ENCODE peak calls at places on chromosomes 6 and 20, in four cellular contexts. N is HepG2, R is HCT116, K is GM12878. X is an unnamed sample.

GRCh38 chr6:123662757-123663156 is 26.0 kb upstream of the TRDN start:
- DNase-seq in K (no peak), N (no peak), R (no peak), X (no peak)

GRCh38 chr6:48069280-48069679 is 41.7 kb downstream of the PTCHD4 start:
- DNase-seq in K (no peak), N (no peak), R (no peak), X (no peak)

GRCh38 chr6:100050550-100050949 is 56.5 kb upstream of the MCHR2 start:
- DNase-seq in N (no peak), R (no peak), K (no peak), X (no peak)

GRCh38 chr20:33370296-33370695 is 31.0 kb downstream of the CDK5RAP1 start:
- DNase-seq in N (no peak), R (no peak), K (no peak), X (no peak)

GRCh38 chr6:20811112-20811746 is 277.0 kb downstream of the CDKAL1 start:
- DNase-seq in K (no peak), R (peak; percentile 85), N (no peak), X (peak; percentile 87)

GRCh38 chr6:137216106-137216505 is 3.1 kb downstream of the IFNGR1 start:
- DNase-seq in R (no peak), K (no peak), N (no peak), X (no peak)

GRCh38 chr6:139888691-139889122 is 514.3 kb upstream of the CITED2 start:
- DNase-seq in K (no peak), R (no peak), N (no peak), X (peak; percentile 77)

GRCh38 chr20:1345030-1345755 is 16.3 kb upstream of the SDCBP2 start:
- DNase-seq in K (no peak), N (no peak), R (no peak), X (no peak)

GRCh38 chr6:128131566-128131965 is 230.7 kb upstream of the THEMIS start:
- DNase-seq in R (no peak), K (no peak), N (no peak), X (no peak)

GRCh38 chr6:71965404-71965803 is 79.1 kb downstream of the RIMS1 start:
- DNase-seq in R (no peak), N (no peak), K (no peak), X (no peak)

GRCh38 chr6:1817033-1817761 is 207.5 kb downstream of the FOXC1 start:
- DNase-seq in R (no peak), N (no peak), K (no peak), X (no peak)

GRCh38 chr6:170438402-170438753 is 114.7 kb downstream of the PSMB1 start:
- DNase-seq in K (no peak), R (peak; percentile 12), N (peak; percentile 91), X (peak; percentile 63)

GRCh38 chr6:168120390-168121307 is 41.6 kb upstream of the FRMD1 start:
- DNase-seq in K (no peak), N (no peak), R (no peak), X (no peak)
- TF ChIP-seq ZNF274 in K (no peak), N (no peak), R (no peak), X (no peak)

GRCh38 chr6:33312361-33313104 is 1.3 kb downstream of the TAPBP start:
- DNase-seq in K (no peak), N (peak; percentile 84), R (peak; percentile 59), X (peak; percentile 63)
- TF ChIP-seq ZNF274 in K (no peak), N (no peak), R (no peak), X (no peak)

DNA sequence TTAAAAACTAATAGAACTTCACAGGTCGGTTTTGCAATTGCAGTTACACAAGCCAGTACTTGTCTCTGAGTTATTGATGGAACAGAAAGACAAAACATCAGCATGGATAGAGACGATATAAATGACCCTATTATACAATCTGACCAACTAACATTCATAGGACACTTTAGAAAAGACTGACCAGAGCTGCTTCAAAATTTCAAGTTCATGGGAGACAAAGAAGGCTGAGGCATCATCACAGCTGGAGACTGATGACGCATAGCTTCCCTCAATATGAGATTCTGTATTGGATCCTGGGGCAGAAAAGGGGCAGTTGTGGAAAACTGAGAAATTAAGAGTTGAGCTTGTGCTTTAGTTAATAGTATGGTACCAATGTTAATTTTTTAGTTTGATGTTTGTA is 174.0 kb downstream of the THBS2 start:
- DNase-seq in R (no peak), N (no peak), K (no peak), X (no peak)
- TF ChIP-seq ZNF274 in R (no peak), N (no peak), K (no peak), X (no peak)

DNA sequence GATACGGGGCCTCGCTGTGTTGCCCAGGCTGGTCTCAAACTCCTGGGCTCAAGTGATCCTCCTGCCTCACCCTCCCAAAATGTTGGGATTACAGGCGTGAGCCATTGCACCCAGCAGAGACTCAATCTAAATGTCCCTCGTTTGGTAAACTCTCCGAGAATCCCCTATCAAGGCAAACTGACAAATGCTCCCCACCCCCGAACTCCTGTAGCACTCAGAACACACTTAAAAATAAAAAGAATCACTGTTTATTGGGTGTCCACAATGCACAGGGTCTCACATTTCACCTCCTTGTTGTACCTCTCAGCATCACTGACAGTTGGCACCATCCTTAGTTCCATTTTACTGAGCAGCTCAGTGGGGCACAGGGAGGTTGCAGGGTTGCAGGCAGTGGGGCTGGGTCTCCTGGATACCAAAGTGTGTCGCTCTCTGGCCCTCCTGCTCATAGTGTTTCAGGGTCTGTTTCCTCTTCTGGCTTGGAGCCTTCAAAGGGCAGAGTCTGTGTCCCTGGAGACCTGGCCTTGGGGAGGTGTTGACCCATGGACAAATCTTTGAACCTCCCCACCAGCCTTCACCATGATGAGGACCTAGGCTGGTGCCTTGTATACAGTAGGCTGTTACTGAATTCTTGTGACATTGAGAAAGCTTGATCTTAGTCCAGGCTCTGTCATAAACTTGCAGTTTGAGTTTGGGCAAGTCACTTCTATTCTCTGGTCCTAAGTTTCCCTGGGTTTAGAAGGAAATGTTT is 8.6 kb upstream of the SRC start:
- DNase-seq in K (no peak), R (no peak), N (peak; percentile 71), X (no peak)
- TF ChIP-seq ZNF274 in K (no peak), R (no peak), N (no peak), X (no peak)

GRCh38 chr6:30483677-30484279 is 5.5 kb upstream of the HLA-E start:
- DNase-seq in K (peak; percentile 37), N (peak; percentile 66), R (peak; percentile 54), X (no peak)
- TF ChIP-seq ZNF274 in K (no peak), N (no peak), R (no peak), X (no peak)

GRCh38 chr20:63073051-63073737 is 66.4 kb upstream of the BHLHE23 start:
- DNase-seq in K (no peak), R (no peak), N (no peak), X (no peak)

GRCh38 chr20:63072231-63072791 is 65.5 kb upstream of the BHLHE23 start:
- DNase-seq in K (no peak), N (no peak), R (no peak), X (no peak)

GRCh38 chr20:63074631-63075030 is 67.9 kb upstream of the BHLHE23 start:
- DNase-seq in N (no peak), K (no peak), R (no peak), X (no peak)

GRCh38 chr20:63074182-63074581 is 67.4 kb upstream of the BHLHE23 start:
- DNase-seq in K (no peak), N (no peak), R (no peak), X (no peak)

DNA sequence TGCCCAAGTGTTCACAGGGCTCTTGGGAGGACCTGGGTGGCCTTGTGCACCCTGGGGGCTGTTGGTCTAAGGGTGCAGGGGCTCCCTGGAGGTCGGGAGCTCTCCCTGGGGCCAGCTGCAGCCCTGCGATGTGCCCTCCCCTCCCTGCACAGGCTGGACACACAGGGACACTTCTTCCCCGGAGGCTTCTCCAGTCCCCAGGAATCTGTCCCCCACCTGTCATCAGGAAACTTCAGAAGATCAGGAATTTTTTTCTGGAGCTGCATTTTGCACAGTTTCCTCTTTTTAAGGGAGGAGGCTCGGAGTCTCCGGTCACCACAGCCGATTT is 66.9 kb upstream of the BHLHE23 start:
- DNase-seq in N (no peak), R (no peak), K (no peak), X (no peak)
- TF ChIP-seq ZNF274 in N (no peak), R (no peak), K (no peak), X (no peak)

DNA sequence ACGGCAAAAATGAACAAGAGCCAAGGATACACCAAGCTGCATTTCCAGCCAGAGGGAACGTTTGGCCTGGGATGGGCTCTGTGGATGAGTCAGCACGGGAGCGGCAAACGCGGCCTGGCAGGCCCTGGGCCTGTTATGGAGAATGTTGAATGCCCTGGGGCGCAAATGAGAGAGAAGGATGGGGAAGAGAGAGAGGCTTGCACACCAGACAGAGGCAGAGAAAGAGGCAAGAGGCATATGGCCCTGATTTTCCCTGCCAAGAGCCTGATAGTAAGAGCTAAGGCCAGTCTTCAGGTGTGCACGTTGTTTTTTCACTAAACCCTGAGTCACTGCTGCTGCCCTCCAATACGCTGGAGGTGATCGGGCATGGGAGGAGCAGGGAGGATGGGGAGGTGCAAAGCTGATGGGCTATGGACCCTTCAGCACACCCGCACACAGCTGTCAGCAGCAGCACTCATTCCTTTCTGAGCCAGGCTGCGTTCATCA is 61.5 kb upstream of the SLC22A23 start:
- DNase-seq in K (no peak), R (peak; percentile 37), N (peak; percentile 44), X (no peak)
- TF ChIP-seq ZNF274 in K (no peak), R (no peak), N (no peak), X (no peak)

GRCh38 chr20:41534842-41535241 is 83.3 kb downstream of the CHD6 start:
- DNase-seq in N (no peak), K (no peak), R (no peak), X (no peak)
- TF ChIP-seq ZNF274 in N (no peak), K (no peak), R (no peak), X (no peak)

GRCh38 chr6:114404339-114404955 is 61.6 kb upstream of the HS3ST5 start:
- DNase-seq in K (no peak), R (no peak), N (no peak), X (no peak)
- TF ChIP-seq ZNF274 in K (no peak), R (no peak), N (no peak), X (no peak)

GRCh38 chr6:42403831-42404230 is 47.9 kb downstream of the TRERF1 start:
- DNase-seq in R (no peak), N (no peak), K (no peak), X (no peak)
- TF ChIP-seq ZNF274 in R (no peak), N (no peak), K (no peak), X (no peak)